ENCODE peak calls at places on chromosomes 12 and 14, in four cellular contexts. P is RWPE1, Q is AG10803, A is bronchial epithelial cell. N is an unnamed sample.

GRCh38 chr12:70692681-70693288 is 55.6 kb upstream of the PTPRB start:
- DNase-seq in P (peak; percentile 36), Q (peak; percentile 44), A (peak; percentile 15), N (no peak)

GRCh38 chr12:47591387-47591786 is 114.4 kb downstream of the RPAP3 start:
- DNase-seq in P (no peak), Q (peak; percentile 56), A (no peak), N (no peak)

GRCh38 chr12:123094349-123095073 is 56.4 kb downstream of the PITPNM2 start:
- DNase-seq in P (peak; percentile 64), Q (peak; percentile 85), A (peak; percentile 45), N (no peak)

GRCh38 chr14:32508281-32508680 is 179.2 kb downstream of the AKAP6 start:
- DNase-seq in P (no peak), Q (peak; percentile 91), A (peak; percentile 18), N (no peak)

GRCh38 chr14:33465952-33466700 is 484.7 kb downstream of the EGLN3 start:
- DNase-seq in P (peak; percentile 20), Q (no peak), A (peak; percentile 94), N (no peak)

GRCh38 chr14:53380041-53380440 is 226.9 kb upstream of the DDHD1 start:
- DNase-seq in P (no peak), Q (peak; percentile 56), A (no peak), N (no peak)

GRCh38 chr14:68191567-68192321 is 372.2 kb downstream of the RAD51B start:
- DNase-seq in P (peak; percentile 34), Q (no peak), A (peak; percentile 95), N (no peak)

GRCh38 chr14:52112336-52113018 is 43.6 kb upstream of the NID2 start:
- DNase-seq in P (no peak), Q (peak; percentile 47), A (peak; percentile 90), N (no peak)

GRCh38 chr14:64867182-64867581 is 12.5 kb downstream of the SPTB start:
- DNase-seq in P (no peak), Q (no peak), A (no peak), N (no peak)

GRCh38 chr14:64598404-64598803 is 48.6 kb downstream of the PPP1R36 start:
- DNase-seq in P (no peak), Q (no peak), A (no peak), N (no peak)

GRCh38 chr12:72241552-72241951 is 30.6 kb upstream of the TRHDE start:
- DNase-seq in P (no peak), Q (no peak), A (no peak), N (no peak)

GRCh38 chr12:108207791-108208730 is 79.0 kb downstream of the WSCD2 start:
- DNase-seq in P (no peak), Q (no peak), A (no peak), N (no peak)

GRCh38 chr12:98797200-98797599 is 152.1 kb downstream of the APAF1 start:
- DNase-seq in P (no peak), Q (no peak), A (no peak), N (no peak)

GRCh38 chr14:61140872-61141271 is 140.3 kb downstream of the TMEM30B start:
- DNase-seq in P (no peak), Q (peak; percentile 53), A (peak; percentile 71), N (no peak)

DNA sequence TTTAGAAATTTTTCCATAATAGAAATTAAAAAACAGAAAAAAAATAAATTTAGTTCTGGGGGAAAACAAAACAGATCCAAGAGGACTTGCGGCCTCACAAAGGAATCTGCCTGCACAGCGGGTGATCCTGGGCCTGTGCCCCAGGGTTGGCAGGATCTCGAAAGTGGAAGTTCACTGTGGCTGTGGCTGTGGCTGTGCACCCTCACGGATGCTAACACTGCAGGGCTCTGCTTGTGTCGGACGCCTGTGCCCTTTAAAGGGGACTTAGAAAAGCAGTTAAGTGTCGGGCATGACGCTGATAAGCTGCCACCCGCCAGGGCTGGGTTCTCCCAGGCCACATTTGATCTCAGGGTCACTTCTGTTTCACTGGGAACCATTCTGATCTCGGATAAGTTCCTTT is 209.1 kb downstream of the TTC7B start:
- DNase-seq in P (no peak), Q (no peak), A (no peak), N (no peak)
- TF ChIP-seq CTCF in P (no peak), Q (no peak), A (no peak), N (no peak)

GRCh38 chr12:19012965-19013364 is 116.6 kb upstream of the PLEKHA5 start:
- DNase-seq in P (no peak), Q (no peak), A (peak; percentile 65), N (no peak)
- TF ChIP-seq CTCF in P (no peak), Q (no peak), A (no peak), N (no peak)

GRCh38 chr12:91091916-91092715 is 19.2 kb downstream of the LUM start:
- DNase-seq in P (no peak), Q (no peak), A (no peak), N (no peak)
- TF ChIP-seq CTCF in P (no peak), Q (no peak), A (no peak), N (no peak)

GRCh38 chr12:6949063-6949594 is 2.0 kb upstream of the PTPN6 start:
- DNase-seq in P (no peak), Q (no peak), A (no peak), N (no peak)
- TF ChIP-seq CTCF in P (no peak), Q (no peak), A (peak; percentile 1), N (no peak)

GRCh38 chr14:75301666-75302325 is 23.2 kb downstream of the FOS start:
- DNase-seq in P (no peak), Q (peak; percentile 23), A (no peak), N (no peak)

GRCh38 chr14:75307700-75308379 is 29.2 kb downstream of the FOS start:
- DNase-seq in P (peak; percentile 73), Q (peak; percentile 77), A (peak; percentile 64), N (peak; percentile 55)

GRCh38 chr14:75303415-75303814 is 24.8 kb downstream of the FOS start:
- DNase-seq in P (peak; percentile 74), Q (peak; percentile 67), A (peak; percentile 58), N (peak; percentile 63)

GRCh38 chr14:75310295-75311059 is 31.8 kb downstream of the FOS start:
- DNase-seq in P (no peak), Q (peak; percentile 86), A (peak; percentile 59), N (no peak)

GRCh38 chr14:75306917-75307699 is 28.5 kb downstream of the FOS start:
- DNase-seq in P (no peak), Q (peak; percentile 16), A (peak; percentile 24), N (no peak)
- TF ChIP-seq CTCF in P (peak; percentile 38), Q (peak; percentile 50), A (peak; percentile 24), N (no peak)

GRCh38 chr14:93984987-93985410 is 8.6 kb upstream of the ASB2 start:
- DNase-seq in P (peak; percentile 26), Q (peak; percentile 95), A (peak; percentile 14), N (no peak)
- TF ChIP-seq CTCF in P (no peak), Q (peak; percentile 53), A (peak; percentile 44), N (no peak)

DNA sequence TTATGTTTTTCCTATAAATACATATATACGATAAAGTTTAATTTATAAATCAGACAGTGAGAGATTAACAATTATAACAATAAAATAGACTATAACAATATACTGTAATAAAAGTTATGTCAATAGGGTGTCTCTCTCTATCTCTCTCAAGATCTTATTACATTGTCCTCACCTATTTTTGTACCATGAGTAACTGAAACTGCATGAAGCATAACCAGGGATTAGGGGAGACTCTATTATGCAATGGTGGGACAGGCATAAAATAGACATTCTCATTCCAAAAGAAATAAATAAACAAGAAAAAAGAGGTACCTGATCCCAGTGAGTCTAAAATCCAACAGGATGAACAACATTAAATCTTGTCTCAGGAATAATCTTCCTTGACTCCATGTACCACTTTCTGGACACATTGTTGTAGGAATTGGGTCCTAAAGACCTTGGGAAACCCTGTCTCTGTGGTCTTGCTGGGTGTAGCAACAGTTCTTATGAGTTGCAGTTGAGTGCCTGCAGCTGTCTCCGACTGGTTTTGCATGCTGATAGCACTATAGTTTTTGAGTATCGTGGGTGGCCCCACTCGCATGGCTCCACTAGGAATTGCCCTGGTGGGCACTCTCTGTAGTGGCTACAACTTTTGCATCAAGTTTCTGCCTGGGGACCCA is 204.8 kb downstream of the KITLG start:
- DNase-seq in P (no peak), Q (no peak), A (peak; percentile 17), N (no peak)
- TF ChIP-seq CTCF in P (no peak), Q (no peak), A (no peak), N (no peak)

DNA sequence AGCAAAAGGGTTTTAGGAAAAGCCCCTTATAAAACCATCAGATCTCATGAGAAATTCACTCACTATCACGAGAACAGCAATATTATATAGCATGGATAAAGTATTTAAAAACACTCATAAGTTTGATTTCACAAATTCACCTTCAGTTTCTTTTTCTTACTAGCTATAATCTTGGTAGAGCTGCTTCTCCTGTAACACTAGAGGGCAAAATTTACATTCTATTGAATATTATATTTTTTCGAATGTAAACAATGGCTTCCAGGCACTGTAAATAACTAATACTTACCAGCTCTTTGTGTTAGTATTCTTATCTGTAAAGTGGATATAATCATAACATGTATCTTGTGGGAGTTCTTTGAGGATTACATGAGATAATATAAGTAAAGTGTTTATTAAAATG is 259.6 kb downstream of the CCER1 start:
- DNase-seq in P (no peak), Q (no peak), A (peak; percentile 37), N (no peak)
- TF ChIP-seq CTCF in P (peak; percentile 9), Q (no peak), A (peak; percentile 11), N (no peak)

N was measured in natural killer cell.